ENCODE peak calls at places on chromosome 10, in eight cellular contexts. O, U, I, F, J, D, X and A are unnamed samples.
A peak's percentile ranks its signal among the peaks of the same experiment; 100 is the strongest.

GRCh38 chr10:22652988-22653431 is 61.4 kb downstream of the PIP4K2A start:
- DNase-seq in D (no peak), J (no peak), F (no peak), O (no peak), X (no peak), I (no peak), U (peak; percentile 59), A (no peak)

GRCh38 chr10:93206652-93207051 is 133.0 kb downstream of the CYP26A1 start:
- DNase-seq in D (no peak), F (no peak), O (peak; percentile 73), X (no peak), U (no peak), J (no peak), I (no peak), A (no peak)

GRCh38 chr10:17007836-17008235 is 121.8 kb downstream of the CUBN start:
- DNase-seq in I (no peak), X (no peak), D (no peak), U (no peak), O (no peak), F (no peak), J (no peak), A (no peak)

GRCh38 chr10:17004801-17005380 is 124.7 kb downstream of the CUBN start:
- DNase-seq in J (no peak), F (no peak), X (no peak), I (no peak), O (no peak), D (no peak), U (no peak), A (no peak)

GRCh38 chr10:61742812-61743211 is 80.1 kb downstream of the CABCOCO1 start:
- DNase-seq in J (no peak), O (no peak), I (no peak), D (no peak), F (no peak), X (no peak), U (no peak), A (no peak)

GRCh38 chr10:108788891-108789290 is 1134.4 kb downstream of the XPNPEP1 start:
- DNase-seq in O (no peak), I (no peak), D (no peak), X (no peak), F (no peak), U (no peak), J (no peak), A (no peak)

GRCh38 chr10:91007656-91008055 is 86.8 kb upstream of the ANKRD1 start:
- DNase-seq in X (no peak), D (no peak), I (no peak), J (no peak), U (no peak), O (no peak), F (no peak), A (no peak)

GRCh38 chr10:3588346-3588745 is 196.7 kb downstream of the KLF6 start:
- DNase-seq in I (no peak), F (no peak), U (no peak), D (no peak), X (no peak), J (no peak), O (no peak), A (no peak)

GRCh38 chr10:97034301-97034700 is 151.5 kb downstream of the SLIT1 start:
- DNase-seq in O (no peak), U (no peak), D (no peak), I (no peak), J (no peak), F (no peak), X (no peak), A (no peak)

GRCh38 chr10:94407668-94408067 is 5.3 kb downstream of the TBC1D12 start:
- DNase-seq in F (no peak), X (no peak), U (no peak), J (no peak), D (no peak), I (no peak), O (no peak), A (no peak)

GRCh38 chr10:62133618-62134017 is 135.0 kb downstream of the RTKN2 start:
- DNase-seq in D (no peak), X (no peak), J (no peak), I (no peak), O (no peak), U (no peak), F (no peak), A (no peak)

GRCh38 chr10:43137701-43137970 is 609 bp upstream of the CSGALNACT2 start:
- DNase-seq in O (peak; percentile 79), I (no peak), U (peak; percentile 54), F (no peak), D (no peak), X (peak; percentile 45), J (peak; percentile 63), A (peak; percentile 46)

GRCh38 chr10:31760674-31761081 is 168.0 kb downstream of the ARHGAP12 start:
- DNase-seq in D (peak; percentile 60), U (no peak), J (no peak), I (no peak), X (no peak), F (no peak), O (no peak), A (peak; percentile 83)

GRCh38 chr10:122010405-122011050 is 21.6 kb downstream of the TACC2 start:
- DNase-seq in D (no peak), X (no peak), I (no peak), U (no peak), O (no peak), F (no peak), J (no peak), A (no peak)

GRCh38 chr10:98572594-98572993 is 125.9 kb upstream of the HPS1 start:
- DNase-seq in F (no peak), I (no peak), U (no peak), J (no peak), X (no peak), O (no peak), D (no peak), A (no peak)

GRCh38 chr10:91238191-91238590 is 17.7 kb downstream of the PCGF5 start:
- DNase-seq in U (no peak), I (no peak), F (no peak), J (no peak), O (peak; percentile 17), D (no peak), X (no peak), A (no peak)

GRCh38 chr10:50538473-50539398 is 85.0 kb downstream of the SGMS1 start:
- DNase-seq in F (no peak), O (no peak), I (no peak), D (peak; percentile 45), J (peak; percentile 61), X (no peak), U (peak; percentile 30), A (peak; percentile 52)